ENCODE peak calls at places on chromosomes 2 and 18, in four cellular contexts. T, N, J and H are unnamed samples.

GRCh38 chr2:119158563-119159347 is at the start of gene C1QL2:
- DNase-seq in T (no peak), N (no peak), J (no peak), H (peak; percentile 71)

GRCh38 chr2:139864821-139865302 is 1084.7 kb upstream of the NXPH2 start:
- DNase-seq in T (no peak), N (no peak), J (no peak), H (no peak)

GRCh38 chr2:241545523-241546473 is 12.7 kb upstream of the BOK start:
- DNase-seq in T (no peak), N (no peak), J (no peak), H (no peak)

GRCh38 chr2:96933528-96933927 is 52.9 kb downstream of the FAM178B start:
- DNase-seq in T (no peak), N (no peak), J (no peak), H (no peak)

GRCh38 chr2:80670763-80671162 is 366.2 kb upstream of the LRRTM1 start:
- DNase-seq in T (no peak), N (no peak), J (no peak), H (no peak)

GRCh38 chr2:192828175-192828574 is 633.4 kb upstream of the TMEFF2 start:
- DNase-seq in T (no peak), N (no peak), J (no peak), H (no peak)

GRCh38 chr2:11321847-11322246 is 22.6 kb downstream of the ROCK2 start:
- DNase-seq in T (no peak), N (no peak), J (no peak), H (no peak)

GRCh38 chr2:99862566-99862965 is 279.8 kb downstream of the AFF3 start:
- DNase-seq in T (no peak), N (no peak), J (no peak), H (no peak)

GRCh38 chr2:20582600-20583221 is 68.2 kb downstream of the HS1BP3 start:
- DNase-seq in T (no peak), N (no peak), J (no peak), H (no peak)

GRCh38 chr18:45415614-45416013 is 199.7 kb upstream of the SLC14A2 start:
- DNase-seq in T (no peak), N (no peak), J (no peak), H (no peak)

GRCh38 chr2:208467564-208467963 is 61.0 kb downstream of the PTH2R start:
- DNase-seq in T (no peak), N (no peak), J (no peak), H (no peak)

GRCh38 chr18:75844102-75844604 is 416.6 kb upstream of the SMIM21 start:
- DNase-seq in T (no peak), N (no peak), J (no peak), H (no peak)

GRCh38 chr2:187529977-187530721 is 24.1 kb downstream of the TFPI start:
- DNase-seq in T (no peak), N (no peak), J (no peak), H (no peak)

GRCh38 chr2:204031056-204031455 is 94.5 kb downstream of the ICOS start:
- DNase-seq in T (no peak), N (no peak), J (peak; percentile 70), H (no peak)